ENCODE peak calls at places on chromosomes 11 and 22, in four cellular contexts. V is AG04450, I is mesendoderm, B is fibroblast of villous mesenchyme. L is an unnamed sample.

GRCh38 chr22:31177420-31178162 is 17.6 kb downstream of the RNF185 start:
- DNase-seq in V (peak; percentile 83), I (no peak), B (peak; percentile 63), L (peak; percentile 74)

GRCh38 chr11:44928144-44928543 is 22.5 kb downstream of the TP53I11 start:
- DNase-seq in V (no peak), I (peak; percentile 79), B (no peak), L (no peak)

GRCh38 chr11:19713221-19714092 is 820 bp downstream of the NAV2 start:
- DNase-seq in V (no peak), I (peak; percentile 45), B (no peak), L (no peak)

GRCh38 chr11:19283998-19284397 is 43.3 kb upstream of the E2F8 start:
- DNase-seq in V (no peak), I (peak; percentile 81), B (no peak), L (no peak)

GRCh38 chr11:13343931-13344717 is 66.5 kb downstream of the BMAL1 start:
- DNase-seq in V (peak; percentile 47), I (peak; percentile 85), B (peak; percentile 76), L (peak; percentile 85)

GRCh38 chr11:10500757-10501684 is 40.0 kb downstream of the RNF141 start:
- DNase-seq in V (no peak), I (no peak), B (no peak), L (no peak)

GRCh38 chr11:92969634-92970347 is at the start of gene MTNR1B:
- DNase-seq in V (no peak), I (no peak), B (no peak), L (no peak)

GRCh38 chr11:64593156-64594105 is 2.4 kb downstream of the SLC22A12 start:
- DNase-seq in V (no peak), I (no peak), B (no peak), L (no peak)

GRCh38 chr11:95764267-95764898 is 25.2 kb downstream of the FAM76B start:
- DNase-seq in V (peak; percentile 38), I (peak; percentile 49), B (peak; percentile 69), L (peak; percentile 77)

GRCh38 chr11:43493431-43493830 is 134.7 kb downstream of the TTC17 start:
- DNase-seq in V (no peak), I (no peak), B (no peak), L (no peak)

GRCh38 chr11:125262825-125263218 is 98.3 kb downstream of the PKNOX2 start:
- DNase-seq in V (no peak), I (peak; percentile 77), B (no peak), L (peak; percentile 50)

GRCh38 chr11:34890812-34891211 is 25.4 kb downstream of the APIP start:
- DNase-seq in V (peak; percentile 3), I (no peak), B (peak; percentile 66), L (peak; percentile 71)

GRCh38 chr11:64809781-64810241 is 540 bp downstream of the MEN1 start:
- DNase-seq in V (no peak), I (peak; percentile 65), B (no peak), L (peak; percentile 3)

GRCh38 chr11:95596011-95596489 is 193.5 kb downstream of the FAM76B start:
- DNase-seq in V (no peak), I (peak; percentile 3), B (no peak), L (peak; percentile 23)

GRCh38 chr11:288328-289144 is at the start of gene PGGHG:
- DNase-seq in V (no peak), I (no peak), B (peak; percentile 38), L (peak; percentile 33)

GRCh38 chr11:22671751-22672150 is 5.3 kb downstream of the GAS2 start:
- DNase-seq in V (no peak), I (no peak), B (no peak), L (peak; percentile 29)

GRCh38 chr11:72587696-72588095 is 86.5 kb downstream of the PDE2A start:
- DNase-seq in V (no peak), I (no peak), B (no peak), L (no peak)

GRCh38 chr22:39327995-39328754 is 8.8 kb upstream of the RPL3 start:
- DNase-seq in V (no peak), I (no peak), B (no peak), L (no peak)

GRCh38 chr11:103671143-103671651 is 365.2 kb upstream of the DDI1 start:
- DNase-seq in V (no peak), I (no peak), B (no peak), L (no peak)

GRCh38 chr11:6531267-6531752 is 34.2 kb downstream of the DNHD1 start:
- DNase-seq in V (no peak), I (peak; percentile 67), B (peak; percentile 55), L (peak; percentile 70)

GRCh38 chr11:47961383-47961782 is 19.0 kb upstream of the PTPRJ start:
- DNase-seq in V (no peak), I (peak; percentile 42), B (no peak), L (no peak)

GRCh38 chr11:35944503-35945136 is 758 bp downstream of the LDLRAD3 start:
- DNase-seq in V (no peak), I (no peak), B (peak; percentile 27), L (peak; percentile 27)

GRCh38 chr11:35943761-35944502 is at the start of gene LDLRAD3:
- DNase-seq in V (peak; percentile 56), I (peak; percentile 88), B (peak; percentile 86), L (peak; percentile 91)

GRCh38 chr11:35946766-35947165 is 2.9 kb downstream of the LDLRAD3 start:
- DNase-seq in V (no peak), I (peak; percentile 80), B (no peak), L (no peak)

GRCh38 chr11:35945137-35945518 is 1.3 kb downstream of the LDLRAD3 start:
- DNase-seq in V (no peak), I (no peak), B (no peak), L (no peak)

GRCh38 chr11:35943294-35943693 is 568 bp upstream of the LDLRAD3 start:
- DNase-seq in V (no peak), I (no peak), B (no peak), L (no peak)
- H3K4me3 ChIP-seq in V (peak overlapping the region; percentile 78), I (no peak overlapping the region), B (peak overlapping the region; percentile 78), L (peak overlapping the region; percentile 52)

DNA sequence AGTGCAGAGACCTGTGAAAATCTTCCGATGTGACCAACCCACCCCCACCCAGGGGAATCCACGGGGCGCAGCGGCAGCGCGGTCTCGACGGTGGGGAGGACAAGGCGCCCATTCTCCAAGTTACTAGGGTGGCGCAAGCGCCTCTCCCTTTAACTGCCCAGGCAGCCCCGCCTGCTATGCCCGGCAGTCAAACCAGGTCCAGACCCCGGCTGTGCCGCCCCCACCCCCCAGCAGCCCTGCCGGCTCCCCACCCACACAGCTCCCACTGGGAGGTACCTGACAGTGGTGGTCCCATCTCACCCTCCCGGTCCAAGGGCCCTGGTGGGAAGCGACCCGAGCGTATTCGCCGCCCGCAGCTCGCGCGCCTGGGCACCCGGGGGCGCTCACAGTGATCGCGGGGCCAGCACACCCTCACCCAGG is 423 bp downstream of the TRPM5 start:
- DNase-seq in V (no peak), I (no peak), B (no peak), L (no peak)
- H3K4me3 ChIP-seq in V (no peak overlapping the region), I (no peak overlapping the region), B (no peak overlapping the region), L (no peak overlapping the region)

DNA sequence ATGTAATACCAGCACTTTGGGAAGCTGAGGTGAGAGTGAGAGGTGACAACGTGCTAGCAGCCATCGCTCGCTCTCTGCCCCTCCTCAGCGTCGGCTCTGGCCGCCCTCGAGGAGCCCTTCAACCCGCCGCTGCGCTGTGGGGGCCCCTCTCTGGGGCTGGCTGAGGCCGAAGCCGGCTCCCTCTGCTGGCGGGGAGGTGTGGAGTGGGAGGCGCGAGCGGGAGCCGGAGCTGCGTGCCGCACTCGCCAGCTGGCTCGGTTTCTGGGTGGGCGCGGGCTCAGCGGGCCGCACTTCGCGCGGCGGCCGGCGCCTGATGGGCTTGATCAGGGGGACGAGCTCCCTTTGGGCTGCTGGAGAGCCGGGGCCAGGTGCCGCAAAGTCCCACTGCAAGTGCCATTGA is 98.9 kb upstream of the UBASH3B start:
- DNase-seq in V (no peak), I (peak; percentile 54), B (no peak), L (no peak)
- H3K4me3 ChIP-seq in V (peak overlapping the region; percentile 43), I (no peak overlapping the region), B (no peak overlapping the region), L (no peak overlapping the region)

GRCh38 chr22:47105085-47105484 is 342.6 kb downstream of the TBC1D22A start:
- DNase-seq in V (no peak), I (no peak), B (no peak), L (no peak)
- H3K4me3 ChIP-seq in V (no peak overlapping the region), I (no peak overlapping the region), B (no peak overlapping the region), L (no peak overlapping the region)

GRCh38 chr11:97471480-97471879 is 1081.7 kb downstream of the JRKL start:
- DNase-seq in V (no peak), I (no peak), B (no peak), L (no peak)
- H3K4me3 ChIP-seq in V (no peak overlapping the region), I (no peak overlapping the region), B (no peak overlapping the region), L (no peak overlapping the region)

DNA sequence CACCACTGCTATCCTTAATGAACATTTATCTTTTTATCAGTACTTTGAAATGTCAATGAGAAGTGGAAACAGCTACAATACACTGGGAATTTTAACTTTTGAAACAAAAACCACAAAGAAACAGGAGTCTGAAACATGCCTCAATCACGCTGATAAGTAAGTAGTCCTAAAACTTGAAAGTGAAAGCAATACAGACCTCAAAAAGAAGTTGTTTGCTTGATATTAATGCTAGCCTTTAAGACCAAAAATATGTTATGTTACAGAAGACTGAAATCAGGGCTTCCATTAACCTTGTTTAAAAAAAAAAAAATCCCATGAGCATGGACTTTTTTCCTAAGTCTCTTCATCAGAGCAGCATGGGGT is 21.3 kb downstream of the PHF21A start:
- DNase-seq in V (no peak), I (no peak), B (peak; percentile 56), L (peak; percentile 35)
- H3K4me3 ChIP-seq in V (peak overlapping the region; percentile 8), I (no peak overlapping the region), B (peak overlapping the region; percentile 44), L (peak overlapping the region; percentile 30)

DNA sequence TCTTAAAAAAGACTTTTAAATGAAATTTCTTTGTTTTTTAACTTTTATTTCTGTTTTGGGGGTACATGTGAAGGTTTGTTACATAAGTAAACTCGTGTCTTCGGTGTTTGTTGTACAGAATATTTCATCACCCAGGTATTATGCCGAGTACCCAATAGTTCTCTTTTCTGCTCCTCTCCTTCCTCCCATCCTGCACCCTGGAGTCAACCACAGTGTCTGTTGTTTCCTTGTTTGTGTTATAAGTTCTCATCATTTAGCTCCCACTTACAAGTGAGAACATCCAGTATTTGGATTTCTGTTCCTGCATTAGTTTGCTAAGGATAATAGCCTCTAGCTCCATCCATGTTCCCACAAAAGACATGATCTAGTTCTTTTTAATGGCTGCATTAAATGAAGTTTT is 1.6 kb upstream of the GSTP1 start:
- DNase-seq in V (no peak), I (no peak), B (no peak), L (no peak)
- H3K4me3 ChIP-seq in V (no peak overlapping the region), I (no peak overlapping the region), B (no peak overlapping the region), L (no peak overlapping the region)

GRCh38 chr11:123822022-123822421 is 15.9 kb upstream of the OR6M1 start:
- DNase-seq in V (no peak), I (peak; percentile 29), B (no peak), L (peak; percentile 39)
- H3K4me3 ChIP-seq in V (no peak overlapping the region), I (no peak overlapping the region), B (no peak overlapping the region), L (no peak overlapping the region)

GRCh38 chr22:17705565-17706450 is 67.3 kb downstream of the BCL2L13 start:
- DNase-seq in V (no peak), I (no peak), B (no peak), L (no peak)

GRCh38 chr22:17706451-17706900 is 67.8 kb downstream of the BID start:
- DNase-seq in V (peak; percentile 65), I (peak; percentile 78), B (peak; percentile 97), L (peak; percentile 94)

GRCh38 chr22:17710023-17710422 is 64.2 kb downstream of the BID start:
- DNase-seq in V (no peak), I (no peak), B (no peak), L (no peak)

GRCh38 chr22:17707526-17707925 is 66.7 kb downstream of the BID start:
- DNase-seq in V (no peak), I (no peak), B (peak; percentile 30), L (peak; percentile 51)

GRCh38 chr22:17706947-17707346 is 67.3 kb downstream of the BID start:
- DNase-seq in V (no peak), I (no peak), B (no peak), L (no peak)
- H3K4me3 ChIP-seq in V (peak overlapping the region; percentile 51), I (no peak overlapping the region), B (peak overlapping the region; percentile 48), L (peak overlapping the region; percentile 50)

L was measured in fibroblast of pulmonary artery.